ENCODE peak calls at places on chromosomes 13 and 19, in five cellular contexts. X is left lung, Z is cardiac fibroblast, D is thoracic aorta, R is endothelial cell. B is an unnamed sample.

GRCh38 chr19:4310247-4311121 is 6.1 kb downstream of the FSD1 start:
- DNase-seq in D (no peak), Z (peak; percentile 10), R (no peak), X (peak; percentile 65), B (no peak)

GRCh38 chr13:104460553-104460952 is 1394.3 kb upstream of the SLC10A2 start:
- DNase-seq in X (no peak), D (no peak), Z (peak; percentile 46), R (no peak), B (no peak)

GRCh38 chr19:3687774-3688706 is 12.2 kb downstream of the PIP5K1C start:
- DNase-seq in R (no peak), X (peak; percentile 86), Z (no peak), D (no peak), B (peak; percentile 69)

GRCh38 chr13:95536629-95537241 is 15.8 kb upstream of the CLDN10 start:
- DNase-seq in D (no peak), X (no peak), Z (peak; percentile 60), R (no peak), B (no peak)

GRCh38 chr13:51067376-51068125 is 43.5 kb downstream of the C13orf42 start:
- DNase-seq in X (no peak), Z (peak; percentile 3), R (no peak), D (no peak), B (no peak)

GRCh38 chr19:34265221-34265650 is 10.9 kb downstream of the GARRE1 start:
- DNase-seq in D (no peak), X (no peak), R (no peak), Z (no peak), B (no peak)

GRCh38 chr19:11321206-11322126 is 18.0 kb downstream of the RAB3D start:
- DNase-seq in R (no peak), D (no peak), X (peak; percentile 54), Z (no peak), B (no peak)

GRCh38 chr19:4007836-4008539 is 452 bp downstream of the PIAS4 start:
- DNase-seq in R (no peak), Z (no peak), X (no peak), D (no peak), B (no peak)

GRCh38 chr13:81275666-81276258 is 934.8 kb upstream of the SPRY2 start:
- DNase-seq in Z (no peak), D (no peak), X (no peak), R (no peak), B (no peak)

GRCh38 chr13:31670831-31671617 is 68.3 kb upstream of the RXFP2 start:
- DNase-seq in Z (peak; percentile 43), D (no peak), X (no peak), R (no peak), B (no peak)

GRCh38 chr19:3671680-3672574 is 28.3 kb downstream of the PIP5K1C start:
- DNase-seq in D (no peak), Z (peak; percentile 52), R (no peak), X (no peak), B (peak; percentile 60)

GRCh38 chr13:109412232-109412935 is 374.0 kb downstream of the IRS2 start:
- DNase-seq in X (peak; percentile 83), R (peak; percentile 47), Z (peak; percentile 48), D (no peak), B (no peak)

GRCh38 chr13:113663934-113664333 is 3.1 kb upstream of the GRK1 start:
- DNase-seq in D (no peak), X (no peak), Z (no peak), R (no peak), B (no peak)

GRCh38 chr13:20713751-20714150 is 10.3 kb downstream of the IL17D start:
- DNase-seq in D (no peak), Z (peak; percentile 69), X (no peak), R (no peak), B (no peak)

GRCh38 chr13:20713014-20713376 is 9.5 kb downstream of the IL17D start:
- DNase-seq in Z (peak; percentile 7), X (no peak), D (no peak), R (no peak), B (no peak)

GRCh38 chr13:20709369-20709768 is 5.9 kb downstream of the IL17D start:
- DNase-seq in D (no peak), Z (no peak), X (no peak), R (no peak), B (no peak)

GRCh38 chr13:20709782-20710181 is 6.3 kb downstream of the IL17D start:
- DNase-seq in Z (no peak), X (no peak), R (no peak), D (no peak), B (no peak)

DNA sequence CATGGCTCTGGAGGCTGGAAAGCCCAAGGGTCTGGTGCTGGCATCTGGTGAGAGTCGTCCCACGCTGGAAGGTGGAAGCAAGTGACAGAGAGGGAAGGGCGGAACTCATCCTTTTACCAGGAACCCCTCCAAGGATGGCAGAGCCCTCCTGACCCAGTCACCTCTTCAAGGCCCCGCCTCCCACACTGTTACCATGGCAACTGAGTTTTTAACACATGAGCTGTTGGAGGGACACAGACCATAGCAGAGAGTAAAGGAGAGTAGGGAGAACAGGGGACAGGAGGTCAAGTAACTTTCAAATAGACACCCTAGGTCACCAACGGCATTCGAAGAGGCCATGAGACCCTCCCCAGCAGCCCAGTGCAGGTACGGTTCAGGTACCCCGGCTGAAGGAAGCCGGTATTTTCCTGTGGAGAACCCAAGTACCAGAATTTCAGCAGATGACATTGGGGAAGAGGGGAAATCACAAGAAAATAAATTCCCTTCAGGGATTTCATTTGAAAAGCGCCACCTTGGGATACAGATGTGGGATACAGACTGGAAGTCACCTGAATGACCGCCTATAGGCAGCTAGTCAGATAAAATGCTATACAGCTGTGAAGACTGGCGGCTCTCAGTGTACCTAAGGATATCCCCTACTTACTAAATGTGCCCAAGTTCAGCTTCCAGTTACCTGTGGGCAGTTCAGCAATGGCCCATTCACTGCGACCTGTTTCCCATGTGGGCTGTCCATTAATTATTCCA is 8.0 kb downstream of the IL17D start:
- DNase-seq in Z (peak; percentile 33), D (no peak), X (no peak), R (no peak), B (no peak)
- TF ChIP-seq CTCF in Z (no peak), D (no peak), X (no peak), R (no peak), B (no peak)

GRCh38 chr19:49845433-49845832 is 5.5 kb upstream of the PTOV1 start:
- DNase-seq in Z (no peak), R (no peak), X (no peak), D (no peak), B (no peak)
- TF ChIP-seq CTCF in Z (no peak), R (no peak), X (no peak), D (no peak), B (no peak)

GRCh38 chr19:46490774-46491173 is 4.9 kb downstream of the PNMA8B start:
- DNase-seq in R (no peak), X (peak; percentile 37), D (no peak), Z (no peak), B (no peak)

GRCh38 chr19:46487178-46487801 is 8.4 kb downstream of the PNMA8B start:
- DNase-seq in Z (peak; percentile 22), X (peak; percentile 47), D (no peak), R (no peak), B (no peak)

GRCh38 chr19:46488551-46488950 is 7.1 kb downstream of the PNMA8B start:
- DNase-seq in D (no peak), R (no peak), X (peak; percentile 34), Z (no peak), B (no peak)

GRCh38 chr19:46487802-46488445 is 7.7 kb downstream of the PNMA8B start:
- DNase-seq in X (peak; percentile 87), R (peak; percentile 94), Z (peak; percentile 78), D (no peak), B (peak; percentile 88)

GRCh38 chr19:46489445-46490272 is 6.0 kb downstream of the PNMA8B start:
- DNase-seq in Z (peak; percentile 60), D (peak; percentile 57), X (peak; percentile 82), R (no peak), B (no peak)
- TF ChIP-seq CTCF in Z (peak; percentile 41), D (no peak), X (no peak), R (no peak), B (no peak)

GRCh38 chr19:55451163-55451521 is 8.0 kb upstream of the SHISA7 start:
- DNase-seq in D (no peak), X (no peak), Z (no peak), R (no peak), B (no peak)

GRCh38 chr19:55453861-55454260 is 7.6 kb downstream of the ISOC2 start:
- DNase-seq in X (peak; percentile 34), D (no peak), Z (no peak), R (no peak), B (no peak)

GRCh38 chr19:55454787-55455243 is 6.6 kb downstream of the ISOC2 start:
- DNase-seq in Z (peak; percentile 54), R (peak; percentile 71), D (no peak), X (peak; percentile 80), B (peak; percentile 68)

GRCh38 chr19:55451522-55452380 is 8.7 kb upstream of the SHISA7 start:
- DNase-seq in R (no peak), D (no peak), Z (no peak), X (peak; percentile 57), B (no peak)

GRCh38 chr19:55452381-55453325 is 8.8 kb downstream of the ISOC2 start:
- DNase-seq in X (peak; percentile 64), Z (peak; percentile 66), R (peak; percentile 54), D (no peak), B (no peak)
- TF ChIP-seq CTCF in X (no peak), Z (no peak), R (peak; percentile 21), D (no peak), B (no peak)

GRCh38 chr19:54138777-54139256 is 1.3 kb downstream of the CNOT3 start:
- DNase-seq in Z (no peak), D (no peak), X (no peak), R (no peak), B (no peak)

GRCh38 chr19:54137114-54137912 is at the start of gene CNOT3:
- DNase-seq in Z (peak; percentile 100), X (peak; percentile 98), D (peak; percentile 99), R (peak; percentile 97), B (peak; percentile 97)

GRCh38 chr19:54136086-54136863 is 1.3 kb upstream of the CNOT3 start:
- DNase-seq in X (peak; percentile 73), R (no peak), Z (peak; percentile 8), D (no peak), B (no peak)

GRCh38 chr19:54136864-54137113 is 773 bp upstream of the CNOT3 start:
- DNase-seq in X (no peak), R (no peak), Z (no peak), D (no peak), B (peak; percentile 97)

GRCh38 chr19:54137913-54138776 is 583 bp downstream of the CNOT3 start:
- DNase-seq in D (no peak), X (peak; percentile 88), R (peak; percentile 40), Z (peak; percentile 9), B (peak; percentile 40)
- TF ChIP-seq CTCF in D (no peak), X (no peak), R (no peak), Z (no peak), B (no peak)

DNA sequence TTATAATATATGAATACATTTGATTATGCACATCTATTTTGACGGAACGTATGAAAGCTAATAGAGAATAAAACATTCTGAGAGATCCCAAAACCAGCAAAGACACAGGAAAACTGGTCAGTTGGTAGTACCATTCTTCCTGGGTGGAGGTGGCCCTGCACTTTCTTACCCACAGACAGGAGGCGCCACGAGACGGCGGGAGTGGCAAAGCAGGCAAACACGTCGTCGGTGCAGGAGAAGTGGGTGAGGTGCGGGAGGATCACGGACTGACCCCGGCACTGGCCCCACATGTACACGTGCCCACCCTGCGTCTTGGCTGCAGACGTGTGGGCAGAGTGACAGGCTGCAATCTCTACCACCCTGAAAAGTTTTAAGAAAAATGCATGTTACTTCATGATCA is 36.1 kb downstream of the RCBTB1 start:
- DNase-seq in X (no peak), R (no peak), Z (no peak), D (no peak), B (no peak)
- TF ChIP-seq CTCF in X (no peak), R (no peak), Z (peak; percentile 33), D (peak; percentile 14), B (no peak)

B was measured in GM10248.